ENCODE peak calls at places on chromosome 2, in five cellular contexts. H, T, F, E and Y are unnamed samples.

GRCh38 chr2:135103843-135104242 is 51.8 kb downstream of the RAB3GAP1 start:
- DNase-seq in T (no peak), E (no peak), H (no peak), F (no peak), Y (no peak)

GRCh38 chr2:116719841-116720240 is 1094.7 kb upstream of the DDX18 start:
- DNase-seq in H (no peak), E (no peak), T (peak), F (no peak), Y (no peak)

GRCh38 chr2:96870631-96871255 is 863 bp upstream of the SEMA4C start:
- DNase-seq in E (peak), T (no peak), F (peak), H (peak), Y (peak)

GRCh38 chr2:19216271-19216670 is 142.2 kb downstream of the OSR1 start:
- DNase-seq in E (no peak), H (no peak), F (no peak), T (no peak), Y (no peak)

GRCh38 chr2:43407826-43408783 is 181.7 kb upstream of the ZFP36L2 start:
- DNase-seq in T (peak), F (no peak), H (no peak), E (no peak), Y (no peak)

GRCh38 chr2:232315049-232315922 is 63.3 kb upstream of the ALPP start:
- DNase-seq in H (peak), E (peak), T (peak), F (peak), Y (peak)

GRCh38 chr2:46963961-46964673 is 48.5 kb upstream of the MCFD2 start:
- DNase-seq in T (peak), F (no peak), E (no peak), H (no peak), Y (no peak)

GRCh38 chr2:17804358-17804757 is 11.9 kb upstream of the MSGN1 start:
- DNase-seq in H (no peak), E (no peak), T (no peak), F (no peak), Y (no peak)

GRCh38 chr2:3670941-3671340 is 12.9 kb downstream of the ALLC start:
- DNase-seq in E (no peak), T (no peak), F (no peak), H (no peak), Y (no peak)

GRCh38 chr2:30691091-30691947 is 115.9 kb downstream of the CAPN13 start:
- DNase-seq in H (no peak), E (no peak), T (no peak), F (no peak), Y (no peak)

GRCh38 chr2:27729614-27730013 is 41.9 kb upstream of the MRPL33 start:
- DNase-seq in T (no peak), E (no peak), F (no peak), H (no peak), Y (no peak)